ENCODE peak calls at places on chromosomes 6 and 20, in nine cellular contexts. K is dermis blood vessel endothelial cell; I is stimulated activated CD4-positive, alpha-beta T cell treated with anti-CD3 and anti-CD28 coated beads, Interleukin-12 subunit alpha, Interleukin-12 subunit beta, amount 100 ng/mL, for 4 hours; P is fibroblast of mammary gland; H is stimulated activated CD8-positive, alpha-beta memory T cell treated with anti-CD3 and anti-CD28 coated beads, Interleukin-12 subunit alpha, Interleukin-12 subunit beta, amount 100 ng/mL, for 4 hours; D is T-helper 2 cell; J is hypothalamus; E is neuronal stem cell; N is naive thymus-derived CD8-positive, alpha-beta T cell. Y is an unnamed sample.

GRCh38 chr20:688809-689208 is 13.2 kb upstream of the SCRT2 start:
- DNase-seq in K (no peak), I (no peak), P (peak; percentile 15), H (no peak), D (no peak), J (peak; percentile 8), E (peak; percentile 81), N (no peak), Y (no peak)

GRCh38 chr20:61310954-61311353 is 58.9 kb downstream of the CDH4 start:
- DNase-seq in K (no peak), I (no peak), P (peak; percentile 26), H (no peak), D (no peak), J (no peak), E (no peak), N (no peak), Y (no peak)

GRCh38 chr6:113855500-113856010 is 1.6 kb upstream of the MARCKS start:
- DNase-seq in K (peak; percentile 62), I (no peak), P (peak; percentile 39), H (no peak), D (no peak), J (peak; percentile 40), E (no peak), N (no peak), Y (peak; percentile 37)

GRCh38 chr20:6595704-6596103 is 171.8 kb upstream of the BMP2 start:
- DNase-seq in K (peak; percentile 69), I (no peak), P (peak; percentile 12), H (no peak), D (no peak), J (no peak), E (no peak), N (no peak), Y (no peak)

GRCh38 chr20:35743693-35744491 is 1.8 kb upstream of the RBM39 start:
- DNase-seq in K (peak; percentile 35), I (no peak), P (no peak), H (no peak), D (no peak), J (no peak), E (no peak), N (no peak), Y (no peak)

GRCh38 chr6:139981066-139981624 is 606.7 kb upstream of the CITED2 start:
- DNase-seq in K (no peak), I (no peak), P (no peak), H (no peak), D (no peak), J (no peak), E (no peak), N (no peak), Y (no peak)

GRCh38 chr6:113495521-113495920 is 361.6 kb upstream of the MARCKS start:
- DNase-seq in K (peak; percentile 90), I (no peak), P (peak; percentile 81), H (no peak), D (no peak), J (no peak), E (no peak), N (no peak), Y (peak; percentile 88)

GRCh38 chr6:144340541-144341371 is 55.6 kb downstream of the UTRN start:
- DNase-seq in K (peak; percentile 66), I (no peak), P (peak; percentile 58), H (no peak), D (no peak), J (no peak), E (no peak), N (no peak), Y (peak; percentile 70)

GRCh38 chr6:157099912-157100593 is 223.3 kb downstream of the TMEM242 start:
- DNase-seq in K (peak; percentile 76), I (peak; percentile 32), P (no peak), H (peak; percentile 6), D (peak; percentile 5), J (no peak), E (no peak), N (peak; percentile 3), Y (peak; percentile 73)

GRCh38 chr6:147204060-147204785 is at the start of gene STXBP5:
- DNase-seq in K (peak; percentile 66), I (peak; percentile 18), P (peak; percentile 39), H (peak; percentile 27), D (peak; percentile 25), J (no peak), E (peak; percentile 18), N (peak; percentile 18), Y (peak; percentile 53)

GRCh38 chr20:35283441-35284266 is 918 bp downstream of the EIF6 start:
- DNase-seq in K (peak; percentile 36), I (peak; percentile 24), P (no peak), H (no peak), D (peak; percentile 17), J (no peak), E (no peak), N (no peak), Y (no peak)

GRCh38 chr6:34806738-34807453 is 15.0 kb downstream of the BLTP3A start:
- DNase-seq in K (peak; percentile 10), I (no peak), P (peak; percentile 51), H (no peak), D (no peak), J (no peak), E (no peak), N (no peak), Y (peak; percentile 19)

GRCh38 chr20:58889334-58890072 is 37.0 kb downstream of the GNAS start:
- DNase-seq in K (no peak), I (peak; percentile 17), P (no peak), H (no peak), D (no peak), J (no peak), E (no peak), N (no peak), Y (no peak)

GRCh38 chr20:44728835-44729342 is 13.7 kb downstream of the CCN5 start:
- DNase-seq in K (peak; percentile 85), I (no peak), P (peak; percentile 84), H (no peak), D (no peak), J (peak; percentile 36), E (no peak), N (no peak), Y (peak; percentile 82)